ENCODE peak calls at places on chromosomes 16 and 17, in six cellular contexts. M, A, U, K, O and H are unnamed samples.

GRCh38 chr16:80620656-80621605 is 80.1 kb downstream of the DYNLRB2 start:
- DNase-seq in O (no peak), U (no peak), A (no peak), M (no peak), K (no peak), H (no peak)

GRCh38 chr17:46854515-46854914 is 3.1 kb downstream of the WNT9B start:
- DNase-seq in M (no peak), K (no peak), U (no peak), O (no peak), A (no peak), H (no peak)

GRCh38 chr16:28981517-28981916 is 3.3 kb upstream of the LAT start:
- DNase-seq in O (no peak), U (no peak), M (peak; percentile 85), K (no peak), A (no peak), H (no peak)

GRCh38 chr16:14043278-14043677 is 27.8 kb upstream of the MRTFB start:
- DNase-seq in K (no peak), M (no peak), A (no peak), O (no peak), U (no peak), H (no peak)

GRCh38 chr16:15450624-15451023 is 16.2 kb downstream of the BMERB1 start:
- DNase-seq in M (no peak), A (peak; percentile 31), K (peak; percentile 54), O (no peak), U (no peak), H (no peak)

GRCh38 chr16:46783800-46784199 is 35.7 kb upstream of the MYLK3 start:
- DNase-seq in U (no peak), K (no peak), A (no peak), O (no peak), M (no peak), H (no peak)

GRCh38 chr16:6157806-6158205 is 1060.2 kb upstream of the EEF2KMT start:
- DNase-seq in O (no peak), M (no peak), A (no peak), K (no peak), U (no peak), H (no peak)

GRCh38 chr17:72445055-72445991 is 324.5 kb downstream of the SOX9 start:
- DNase-seq in O (no peak), K (no peak), A (no peak), U (no peak), M (no peak), H (no peak)

GRCh38 chr17:75244133-75244866 is 17.1 kb downstream of the GGA3 start:
- DNase-seq in A (no peak), U (no peak), K (no peak), M (peak; percentile 93), O (no peak), H (no peak)

GRCh38 chr17:32929288-32929574 is 1.3 kb downstream of the TMEM98 start:
- DNase-seq in M (no peak), U (no peak), A (no peak), K (no peak), O (no peak), H (no peak)

GRCh38 chr17:37089998-37090397 is 141.2 kb downstream of the AATF start:
- DNase-seq in A (no peak), O (no peak), U (no peak), K (no peak), M (no peak), H (no peak)

GRCh38 chr16:28168991-28169554 is 42.7 kb downstream of the XPO6 start:
- DNase-seq in K (no peak), M (no peak), A (no peak), U (no peak), O (no peak), H (no peak)

GRCh38 chr17:16975744-16976625 is 4.1 kb upstream of the TNFRSF13B start:
- DNase-seq in A (no peak), U (no peak), K (no peak), M (peak; percentile 83), O (no peak), H (no peak)

GRCh38 chr17:65553646-65554567 is 7.5 kb downstream of the AXIN2 start:
- DNase-seq in M (no peak), A (no peak), U (no peak), O (no peak), K (no peak), H (no peak)

GRCh38 chr16:10937068-10937859 is 5.0 kb downstream of the DEXI start:
- DNase-seq in K (no peak), U (no peak), A (no peak), M (no peak), O (no peak), H (no peak)
- H3K4me3 ChIP-seq in K (peak overlapping the region; percentile 86), U (peak overlapping the region; percentile 9), A (no peak overlapping the region), M (peak overlapping the region; percentile 98), O (no peak overlapping the region), H (no peak overlapping the region)

GRCh38 chr16:57539072-57539796 is 2.9 kb upstream of the CCDC102A start:
- DNase-seq in U (peak; percentile 38), M (peak; percentile 81), K (no peak), O (no peak), A (no peak), H (peak; percentile 1)

GRCh38 chr16:57536306-57537193 is at the start of gene CCDC102A:
- DNase-seq in M (peak; percentile 81), U (peak; percentile 61), K (no peak), A (no peak), O (peak; percentile 11), H (no peak)

GRCh38 chr16:57537194-57537505 is 779 bp upstream of the CCDC102A start:
- DNase-seq in M (no peak), A (no peak), U (no peak), K (no peak), O (no peak), H (no peak)

GRCh38 chr16:57538235-57538711 is 1.9 kb upstream of the CCDC102A start:
- DNase-seq in U (no peak), K (no peak), M (peak; percentile 52), A (peak; percentile 9), O (no peak), H (peak; percentile 1)

DNA sequence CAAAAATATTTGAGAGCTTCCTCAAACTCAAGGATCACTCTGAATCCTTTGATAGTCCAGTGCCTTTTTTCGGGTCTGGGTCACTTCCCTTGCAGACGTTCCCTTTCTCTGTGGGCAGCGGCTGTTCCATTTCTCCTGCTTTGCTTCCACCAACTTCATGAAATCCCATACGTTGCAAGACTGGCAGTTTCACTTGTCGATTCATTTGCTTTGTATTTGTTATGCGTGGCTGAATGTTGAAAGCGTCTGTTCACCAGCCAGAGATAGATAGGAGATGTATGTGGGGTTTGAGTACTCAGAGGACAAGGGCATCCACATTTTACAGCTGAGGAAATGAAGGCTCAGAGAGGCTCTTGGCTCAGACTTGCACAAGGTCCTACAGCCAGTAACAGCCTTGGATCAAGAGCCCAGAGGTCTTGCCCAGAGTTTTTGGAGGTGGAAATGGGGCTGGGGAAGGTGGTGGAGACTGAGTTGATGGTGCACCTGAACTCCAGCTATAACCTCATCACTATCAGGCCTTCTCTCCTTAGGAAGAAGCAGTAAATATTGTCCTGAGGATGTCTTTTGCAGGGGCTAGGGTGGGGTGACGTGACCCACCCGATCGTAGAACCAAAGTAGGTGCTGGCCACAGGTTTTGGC is 1.3 kb upstream of the CCDC102A start:
- DNase-seq in U (peak; percentile 60), K (no peak), M (peak; percentile 77), O (no peak), A (peak; percentile 7), H (peak; percentile 6)
- H3K4me3 ChIP-seq in U (no peak overlapping the region), K (no peak overlapping the region), M (peak overlapping the region; percentile 72), O (peak overlapping the region; percentile 56), A (no peak overlapping the region), H (no peak overlapping the region)

GRCh38 chr17:28760561-28760960 is 16.8 kb downstream of the TRAF4 start:
- DNase-seq in A (no peak), U (no peak), K (no peak), O (no peak), M (no peak), H (no peak)

GRCh38 chr17:28763137-28763799 is 19.5 kb downstream of the TRAF4 start:
- DNase-seq in U (no peak), K (no peak), M (no peak), A (no peak), O (no peak), H (no peak)

GRCh38 chr17:28765038-28765437 is 21.2 kb downstream of the TRAF4 start:
- DNase-seq in A (no peak), K (no peak), O (no peak), U (no peak), M (no peak), H (no peak)

GRCh38 chr17:28760987-28761562 is 17.3 kb downstream of the TRAF4 start:
- DNase-seq in U (no peak), A (no peak), K (peak; percentile 77), M (no peak), O (no peak), H (peak; percentile 54)

DNA sequence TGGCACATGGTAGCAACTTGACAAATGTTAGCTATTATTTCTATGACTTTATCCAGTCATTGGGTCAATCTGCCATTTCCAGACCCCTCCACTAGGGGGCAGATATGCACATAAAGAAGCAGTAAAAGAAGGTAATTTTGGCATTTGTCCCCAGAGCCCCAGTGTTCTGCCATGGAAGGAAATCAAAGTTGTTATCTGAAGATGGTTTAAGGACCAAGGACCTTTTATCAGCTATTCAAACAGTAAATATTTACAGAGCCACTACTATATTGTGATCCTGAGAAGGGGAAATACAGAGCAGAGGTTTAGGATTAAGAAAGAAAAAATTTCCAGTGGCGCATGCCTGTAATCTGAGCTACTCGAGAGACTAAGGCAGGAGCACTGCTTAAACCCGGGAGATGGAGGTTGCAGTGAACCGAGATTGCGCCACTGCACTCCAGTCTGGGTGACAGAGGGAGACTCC is 20.0 kb downstream of the TRAF4 start:
- DNase-seq in A (peak; percentile 62), M (peak; percentile 95), K (peak; percentile 67), U (peak; percentile 92), O (peak; percentile 74), H (no peak)
- H3K4me3 ChIP-seq in A (no peak overlapping the region), M (no peak overlapping the region), K (no peak overlapping the region), U (no peak overlapping the region), O (no peak overlapping the region), H (no peak overlapping the region)

GRCh38 chr16:77387810-77388209 is 47.0 kb downstream of the ADAMTS18 start:
- DNase-seq in M (no peak), A (no peak), U (no peak), K (no peak), O (no peak), H (no peak)
- H3K4me3 ChIP-seq in M (no peak overlapping the region), A (no peak overlapping the region), U (no peak overlapping the region), K (no peak overlapping the region), O (no peak overlapping the region), H (no peak overlapping the region)

DNA sequence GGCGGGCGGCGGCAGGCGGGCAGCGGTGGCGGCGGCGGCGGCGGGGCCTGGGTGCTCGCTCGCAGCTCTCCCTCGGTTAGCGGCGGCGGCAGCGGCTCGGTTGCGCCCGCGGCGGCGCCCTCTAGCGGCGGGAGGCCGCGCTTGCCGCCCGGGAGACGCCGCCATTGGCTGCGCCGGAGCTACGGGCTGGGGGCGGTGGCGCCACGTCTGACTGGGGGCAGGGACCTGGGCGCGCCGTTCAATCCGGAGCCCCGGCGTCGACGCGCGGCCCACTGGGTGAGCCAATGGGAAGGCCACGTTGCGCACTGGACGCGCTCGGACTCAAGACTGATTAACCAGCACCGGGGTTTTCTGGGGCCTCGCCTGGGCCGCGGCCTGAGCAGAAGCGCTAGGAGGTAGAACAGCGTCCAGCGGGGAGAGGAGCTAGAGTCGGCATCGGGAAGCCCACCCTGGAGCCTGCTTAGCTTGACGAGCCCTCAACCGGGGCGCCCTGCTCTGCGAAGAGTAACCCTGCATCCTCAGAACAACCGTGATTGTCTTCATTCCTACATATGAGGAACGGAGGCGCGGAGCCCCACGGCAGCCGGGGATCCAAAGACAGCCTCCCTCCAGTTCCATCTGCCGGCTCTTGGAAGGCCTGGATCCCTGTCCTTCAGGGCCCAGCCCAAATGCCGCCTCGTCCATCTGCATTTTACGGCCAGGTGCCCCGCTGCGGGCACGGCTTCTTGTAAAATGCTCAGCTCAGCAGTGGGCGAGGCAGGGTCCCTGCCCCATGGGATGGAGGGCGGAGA is at the start of gene ZC3H7A:
- DNase-seq in A (peak; percentile 96), K (peak; percentile 97), M (peak; percentile 98), U (peak; percentile 97), O (peak; percentile 96), H (peak; percentile 97)
- H3K4me3 ChIP-seq in A (peak within 1 kb of the TSS; percentile 92), K (peak within 1 kb of the TSS; percentile 99), M (peak within 1 kb of the TSS; percentile 94), U (peak within 1 kb of the TSS; percentile 82), O (peak within 1 kb of the TSS; percentile 60), H (peak within 1 kb of the TSS; percentile 97)

GRCh38 chr17:77790143-77790829 is 168.2 kb upstream of the TNRC6C start:
- DNase-seq in M (no peak), A (no peak), U (no peak), K (no peak), O (no peak), H (no peak)
- H3K4me3 ChIP-seq in M (no peak overlapping the region), A (no peak overlapping the region), U (no peak overlapping the region), K (no peak overlapping the region), O (no peak overlapping the region), H (no peak overlapping the region)